ENCODE peak calls at places on chromosomes 11 and 22, in six cellular contexts. Z, D, N, S, K and B are unnamed samples.

GRCh38 chr22:17237031-17237668 is 17.9 kb upstream of the ADA2 start:
- DNase-seq in Z (no peak), D (no peak), N (no peak), S (no peak), K (no peak), B (no peak)

GRCh38 chr11:203056-203944 is 3.9 kb downstream of the BET1L start:
- DNase-seq in Z (no peak), D (no peak), N (no peak), S (no peak), K (no peak), B (no peak)

GRCh38 chr11:24489477-24489876 is 7.4 kb upstream of the LUZP2 start:
- DNase-seq in Z (no peak), D (no peak), N (no peak), S (no peak), K (no peak), B (no peak)

GRCh38 chr11:26201411-26201810 is 130.5 kb upstream of the ANO3 start:
- DNase-seq in Z (no peak), D (no peak), N (no peak), S (no peak), K (no peak), B (no peak)

GRCh38 chr11:68439355-68440065 is 21.0 kb upstream of the PPP6R3 start:
- DNase-seq in Z (no peak), D (no peak), N (no peak), S (no peak), K (no peak), B (no peak)

GRCh38 chr11:130911306-130911705 is 5.0 kb downstream of the SNX19 start:
- DNase-seq in Z (no peak), D (no peak), N (no peak), S (no peak), K (no peak), B (no peak)

GRCh38 chr11:70468256-70469230 is 70.2 kb downstream of the CTTN start:
- DNase-seq in Z (no peak), D (no peak), N (no peak), S (no peak), K (no peak), B (no peak)

GRCh38 chr22:42644422-42645340 is 4.3 kb upstream of the ATP5MGL start:
- DNase-seq in Z (peak), D (peak), N (no peak), S (no peak), K (peak), B (no peak)

GRCh38 chr22:20086763-20087162 is 6.7 kb downstream of the DGCR8 start:
- DNase-seq in Z (no peak), D (no peak), N (no peak), S (no peak), K (no peak), B (no peak)

GRCh38 chr22:20031732-20032406 is 11.0 kb downstream of the TANGO2 start:
- DNase-seq in Z (no peak), D (no peak), N (no peak), S (no peak), K (peak), B (no peak)

GRCh38 chr22:30005213-30005857 is 74.9 kb upstream of the HORMAD2 start:
- DNase-seq in Z (peak), D (peak), N (peak), S (peak), K (peak), B (no peak)

GRCh38 chr11:62556102-62556871 is 9.7 kb upstream of the AHNAK start:
- DNase-seq in Z (peak), D (peak), N (peak), S (peak), K (peak), B (peak)

GRCh38 chr22:19361501-19362103 is 69.9 kb downstream of the HIRA start:
- DNase-seq in Z (no peak), D (no peak), N (no peak), S (no peak), K (no peak), B (peak)

GRCh38 chr22:21796863-21797262 is 61.3 kb upstream of the YPEL1 start:
- DNase-seq in Z (no peak), D (no peak), N (no peak), S (no peak), K (no peak), B (no peak)

GRCh38 chr11:72251614-72252013 is 7.6 kb upstream of the PHOX2A start:
- DNase-seq in Z (no peak), D (no peak), N (no peak), S (no peak), K (no peak), B (no peak)

GRCh38 chr11:65894034-65894591 is 3.6 kb downstream of the CCDC85B start:
- DNase-seq in Z (peak), D (peak), N (no peak), S (no peak), K (no peak), B (no peak)

GRCh38 chr22:20507253-20508066 is at the start of gene MED15:
- DNase-seq in Z (peak), D (peak), N (peak), S (peak), K (peak), B (peak)

GRCh38 chr11:117677729-117678310 is 119.2 kb downstream of the DSCAML1 start:
- DNase-seq in Z (no peak), D (no peak), N (no peak), S (no peak), K (no peak), B (no peak)

GRCh38 chr11:117678651-117679407 is 118.2 kb downstream of the DSCAML1 start:
- DNase-seq in Z (no peak), D (no peak), N (no peak), S (no peak), K (no peak), B (no peak)

GRCh38 chr11:117673561-117673960 is 123.5 kb downstream of the DSCAML1 start:
- DNase-seq in Z (no peak), D (no peak), N (no peak), S (no peak), K (no peak), B (no peak)

GRCh38 chr11:117679464-117679863 is 117.6 kb downstream of the DSCAML1 start:
- DNase-seq in Z (no peak), D (no peak), N (no peak), S (no peak), K (no peak), B (no peak)

DNA sequence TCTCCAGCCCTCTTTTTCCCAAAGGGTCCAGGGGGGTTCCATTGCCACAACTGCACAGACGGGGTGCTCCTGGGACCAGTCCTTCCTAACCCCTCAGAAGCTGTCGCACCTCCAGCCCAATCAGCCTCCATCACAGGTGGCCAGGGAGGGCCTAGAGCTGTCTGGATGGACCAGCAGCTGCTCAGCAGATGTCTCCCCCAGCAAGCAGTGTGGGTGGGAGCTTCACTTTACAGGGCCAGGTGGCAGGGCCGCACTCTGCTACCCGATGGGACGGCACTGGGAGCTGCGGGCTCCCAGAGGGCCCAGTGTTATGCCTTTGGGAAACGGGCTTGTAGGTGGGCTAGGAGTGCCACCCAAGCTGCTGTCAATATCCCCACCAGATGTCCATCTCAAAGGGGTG is 120.5 kb downstream of the DSCAML1 start:
- DNase-seq in Z (no peak), D (no peak), N (no peak), S (no peak), K (no peak), B (no peak)
- TF ChIP-seq CTCF in Z (no peak), D (no peak), N (no peak), S (no peak), K (no peak), B (no peak)

DNA sequence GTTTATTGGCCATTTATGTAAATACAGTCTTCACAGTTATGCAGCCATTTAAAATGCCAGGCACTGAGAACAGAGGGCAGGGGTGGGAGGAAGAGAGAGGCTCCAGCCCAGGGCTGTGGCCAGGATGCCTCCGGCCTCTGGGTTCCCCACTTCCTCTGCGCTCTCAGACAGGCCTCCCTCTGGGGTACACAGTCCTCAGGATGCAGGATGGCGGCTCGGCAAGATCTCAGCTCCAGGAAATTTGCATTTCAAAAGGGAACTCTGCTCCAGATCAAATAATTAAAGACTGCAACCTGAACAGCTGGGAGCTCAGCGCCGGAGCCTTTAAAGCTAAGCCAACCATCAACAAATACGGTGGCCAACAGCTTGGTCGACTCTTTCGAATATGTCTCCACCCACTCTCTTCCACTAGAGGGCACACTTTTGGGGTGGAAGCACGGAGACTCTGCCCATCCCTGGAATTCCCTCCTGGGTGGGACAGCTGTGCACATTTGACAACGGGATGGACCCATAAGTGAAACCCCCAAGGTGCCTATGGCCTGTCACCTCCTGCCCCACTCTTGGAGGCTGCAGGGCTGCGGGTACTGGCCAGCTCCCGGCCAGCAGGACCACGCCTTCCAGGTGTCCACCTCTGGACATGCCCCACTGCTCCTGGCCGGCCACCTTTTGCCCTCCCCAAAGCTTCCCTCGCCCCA is 1044.7 kb downstream of the BRD1 start:
- DNase-seq in Z (no peak), D (no peak), N (no peak), S (no peak), K (no peak), B (no peak)
- TF ChIP-seq CTCF in Z (no peak), D (peak), N (no peak), S (no peak), K (no peak), B (peak)

DNA sequence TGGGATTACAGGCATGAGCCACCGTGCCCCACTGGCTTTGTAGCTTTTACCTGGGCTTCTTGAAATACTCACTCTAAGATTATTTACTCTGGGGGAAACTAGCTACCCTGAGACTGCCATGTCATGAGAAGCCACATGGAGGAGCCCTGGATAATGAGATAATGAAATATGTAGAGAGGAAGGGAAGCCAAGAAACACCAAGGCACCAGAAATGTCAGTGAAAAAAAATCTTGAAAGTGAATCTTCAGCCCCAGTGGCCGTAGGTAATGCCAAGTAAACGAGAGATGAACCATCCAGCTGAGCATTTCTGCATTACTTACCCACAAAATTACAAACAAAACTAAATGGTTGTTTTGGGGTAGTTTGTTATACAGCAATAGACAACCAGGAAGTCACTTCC is 125.6 kb downstream of the APIP start:
- DNase-seq in Z (peak), D (no peak), N (peak), S (no peak), K (no peak), B (no peak)
- TF ChIP-seq CTCF in Z (peak), D (no peak), N (peak), S (no peak), K (peak), B (peak)

GRCh38 chr11:134273317-134273712 is 2.9 kb upstream of the GLB1L3 start:
- DNase-seq in Z (no peak), D (no peak), N (no peak), S (no peak), K (no peak), B (no peak)

GRCh38 chr11:134277176-134278001 is 1.2 kb downstream of the GLB1L3 start:
- DNase-seq in Z (no peak), D (no peak), N (no peak), S (no peak), K (no peak), B (peak)

GRCh38 chr11:134275188-134275533 is 1.0 kb upstream of the GLB1L3 start:
- DNase-seq in Z (no peak), D (no peak), N (no peak), S (no peak), K (no peak), B (no peak)

GRCh38 chr11:134276396-134277175 is 407 bp downstream of the GLB1L3 start:
- DNase-seq in Z (no peak), D (no peak), N (no peak), S (no peak), K (no peak), B (peak)

DNA sequence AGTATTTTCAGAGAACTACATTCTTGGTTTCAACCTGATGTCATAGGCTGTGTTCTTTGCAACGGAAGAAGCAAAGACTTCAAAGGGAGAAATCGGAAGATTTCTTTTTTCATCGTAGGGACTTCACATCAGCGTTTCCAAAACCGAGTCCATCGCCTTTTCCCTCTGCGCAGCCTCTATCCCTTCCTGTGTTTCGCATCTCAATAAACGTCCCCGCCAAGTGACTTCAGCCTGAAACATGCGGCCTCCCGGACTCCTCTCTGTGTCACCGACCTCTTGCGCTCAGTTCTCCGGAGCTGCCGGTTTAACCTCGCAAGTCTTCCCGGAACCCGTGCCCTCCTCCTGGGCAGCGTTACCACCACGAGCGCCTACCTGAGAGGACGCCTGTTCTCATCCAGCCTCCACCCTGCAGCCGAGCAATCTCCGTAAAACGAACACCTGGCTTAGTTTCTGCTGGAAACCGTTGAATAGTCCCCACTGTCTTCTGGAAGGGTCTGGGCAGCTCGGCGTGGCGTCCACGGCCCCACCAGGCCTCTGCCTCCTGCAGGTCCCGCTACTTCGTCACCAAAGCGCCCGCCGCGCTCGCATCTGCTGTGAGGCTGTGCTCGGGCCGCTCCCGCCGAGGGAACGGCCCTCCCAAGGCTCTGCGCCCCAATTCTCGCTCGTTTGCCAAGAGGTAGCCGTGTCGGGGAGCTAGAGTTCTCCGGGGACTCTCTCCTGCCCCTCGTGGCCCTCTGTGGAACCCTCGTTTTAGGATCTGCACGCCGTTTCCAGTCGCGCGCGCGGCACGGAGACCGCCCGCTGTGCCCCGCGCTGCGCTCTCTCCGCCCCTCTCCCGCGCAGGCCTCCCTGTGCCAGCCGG is at the start of gene GLB1L3:
- DNase-seq in Z (no peak), D (no peak), N (no peak), S (no peak), K (peak), B (no peak)
- TF ChIP-seq CTCF in Z (peak), D (peak), N (peak), S (peak), K (peak), B (peak)

DNA sequence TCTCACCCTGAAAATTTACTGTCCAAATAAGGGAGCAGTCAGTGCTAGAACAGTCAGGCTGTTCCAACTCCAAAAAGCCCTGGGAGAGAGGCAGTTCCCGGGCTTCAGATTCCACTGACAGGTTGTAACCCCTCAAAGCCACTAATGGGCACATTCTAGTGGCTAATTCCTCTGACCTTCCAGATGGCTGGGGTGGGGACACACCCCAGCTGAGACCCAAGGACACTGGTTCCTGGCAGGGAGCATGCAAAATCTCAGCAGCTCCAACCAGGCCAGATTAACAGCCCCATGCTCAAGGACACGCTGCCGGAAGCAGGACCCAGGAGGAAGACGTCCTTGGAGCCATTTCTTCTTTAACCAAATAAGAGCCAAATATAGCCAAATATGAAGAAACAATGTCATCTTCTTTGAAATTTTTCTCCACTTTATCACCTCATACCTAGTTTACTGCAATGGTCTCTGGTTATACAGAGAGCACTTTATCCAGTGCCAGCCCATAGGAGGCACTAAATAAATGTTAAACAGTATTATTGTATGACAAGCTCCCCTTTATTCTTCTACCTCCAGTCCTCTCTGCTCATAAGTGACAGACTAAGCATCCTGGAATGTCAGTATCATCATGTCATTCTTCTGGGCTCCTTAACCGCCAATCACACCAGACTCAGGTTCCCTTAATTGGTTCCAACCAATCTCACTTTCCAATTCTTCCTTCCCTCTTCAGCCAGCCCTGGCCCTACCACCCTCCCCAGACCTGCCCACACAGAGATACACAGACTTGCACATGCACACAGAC is 92.9 kb downstream of the RPL27A start:
- DNase-seq in Z (no peak), D (no peak), N (no peak), S (no peak), K (no peak), B (no peak)
- TF ChIP-seq CTCF in Z (no peak), D (no peak), N (no peak), S (no peak), K (no peak), B (no peak)